ENCODE peak calls at places on chromosomes 4 and X, in five cellular contexts. One of them, this sample, is unnamed.

GRCh38 chr4:1232661-1233621 is 16.0 kb downstream of the CTBP1 start:
- DNase-seq in GM23338: peak
- DNase-seq in tibial artery: no peak
- DNase-seq in PC-3: no peak
- DNase-seq in CD4-positive, alpha-beta memory T cell: no peak
- DNase-seq in this sample: no peak

GRCh38 chr4:57612279-57612678 is 502.1 kb upstream of the IGFBP7 start:
- DNase-seq in tibial artery: no peak
- DNase-seq in PC-3: peak
- DNase-seq in GM23338: no peak
- DNase-seq in CD4-positive, alpha-beta memory T cell: no peak
- DNase-seq in this sample: no peak

GRCh38 chr4:41575207-41575606 is 37.2 kb downstream of the LIMCH1 start:
- DNase-seq in PC-3: peak
- DNase-seq in GM23338: no peak
- DNase-seq in tibial artery: no peak
- DNase-seq in CD4-positive, alpha-beta memory T cell: no peak
- DNase-seq in this sample: no peak

GRCh38 chr4:107058828-107059227 is 22.7 kb upstream of the DKK2 start:
- DNase-seq in tibial artery: no peak
- DNase-seq in GM23338: no peak
- DNase-seq in CD4-positive, alpha-beta memory T cell: no peak
- DNase-seq in PC-3: no peak
- DNase-seq in this sample: no peak

GRCh38 chrX:155179343-155179997 is 36.8 kb upstream of the VBP1 start:
- DNase-seq in CD4-positive, alpha-beta memory T cell: no peak
- DNase-seq in tibial artery: no peak
- DNase-seq in PC-3: peak
- DNase-seq in GM23338: no peak
- DNase-seq in this sample: peak

GRCh38 chr4:149057594-149057993 is 615.4 kb upstream of the NR3C2 start:
- DNase-seq in tibial artery: no peak
- DNase-seq in CD4-positive, alpha-beta memory T cell: no peak
- DNase-seq in PC-3: no peak
- DNase-seq in GM23338: no peak
- DNase-seq in this sample: no peak

GRCh38 chr4:56655627-56656345 is 25.3 kb downstream of the HOPX start:
- DNase-seq in tibial artery: no peak
- DNase-seq in GM23338: peak
- DNase-seq in CD4-positive, alpha-beta memory T cell: peak
- DNase-seq in PC-3: no peak
- DNase-seq in this sample: no peak

GRCh38 chr4:26397086-26397485 is 76.3 kb downstream of the RBPJ start:
- DNase-seq in CD4-positive, alpha-beta memory T cell: no peak
- DNase-seq in PC-3: no peak
- DNase-seq in GM23338: no peak
- DNase-seq in tibial artery: no peak
- DNase-seq in this sample: no peak

GRCh38 chr4:72312032-72312650 is 256.9 kb downstream of the ADAMTS3 start:
- DNase-seq in PC-3: peak
- DNase-seq in tibial artery: peak
- DNase-seq in CD4-positive, alpha-beta memory T cell: no peak
- DNase-seq in GM23338: peak
- DNase-seq in this sample: no peak

GRCh38 chr4:84669201-84669600 is 86.3 kb downstream of the CDS1 start:
- DNase-seq in GM23338: no peak
- DNase-seq in CD4-positive, alpha-beta memory T cell: no peak
- DNase-seq in PC-3: no peak
- DNase-seq in tibial artery: no peak
- DNase-seq in this sample: no peak

GRCh38 chr4:118746251-118746919 is 61.2 kb downstream of the METTL14 start:
- DNase-seq in PC-3: no peak
- DNase-seq in CD4-positive, alpha-beta memory T cell: no peak
- DNase-seq in tibial artery: no peak
- DNase-seq in GM23338: no peak
- DNase-seq in this sample: no peak

GRCh38 chrX:23667239-23668177 is at the start of gene PRDX4:
- DNase-seq in PC-3: peak
- DNase-seq in CD4-positive, alpha-beta memory T cell: peak
- DNase-seq in GM23338: peak
- DNase-seq in tibial artery: peak
- DNase-seq in this sample: peak

GRCh38 chrX:32644476-32644875 is 566.9 kb downstream of the DMD start:
- DNase-seq in CD4-positive, alpha-beta memory T cell: no peak
- DNase-seq in GM23338: peak
- DNase-seq in tibial artery: no peak
- DNase-seq in PC-3: no peak
- DNase-seq in this sample: no peak

DNA sequence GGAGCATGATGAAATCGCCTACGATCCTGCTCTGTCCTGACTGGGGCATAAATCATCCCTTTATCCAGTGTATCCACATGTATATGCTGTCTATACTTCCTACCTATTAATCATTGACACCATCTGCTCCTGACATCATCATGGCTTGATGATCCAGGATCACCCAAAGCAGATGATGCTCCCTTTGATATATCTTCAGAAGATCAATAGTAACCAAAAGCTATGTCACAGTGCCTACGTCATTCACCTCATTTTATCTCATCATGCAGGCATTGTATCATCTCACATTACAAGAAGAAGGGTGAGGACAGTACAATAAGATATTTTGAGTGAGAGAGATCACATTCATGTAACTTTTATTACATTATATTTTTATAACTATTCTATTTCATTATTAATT is 137.4 kb downstream of the COMMD8 start:
- DNase-seq in CD4-positive, alpha-beta memory T cell: no peak
- DNase-seq in tibial artery: no peak
- DNase-seq in GM23338: no peak
- DNase-seq in PC-3: no peak
- DNase-seq in this sample: no peak
- H3K4me3 ChIP-seq in CD4-positive, alpha-beta memory T cell: no peak
- H3K4me3 ChIP-seq in tibial artery: no peak
- H3K4me3 ChIP-seq in GM23338: no peak
- H3K4me3 ChIP-seq in PC-3: no peak
- H3K4me3 ChIP-seq in this sample: no peak

DNA sequence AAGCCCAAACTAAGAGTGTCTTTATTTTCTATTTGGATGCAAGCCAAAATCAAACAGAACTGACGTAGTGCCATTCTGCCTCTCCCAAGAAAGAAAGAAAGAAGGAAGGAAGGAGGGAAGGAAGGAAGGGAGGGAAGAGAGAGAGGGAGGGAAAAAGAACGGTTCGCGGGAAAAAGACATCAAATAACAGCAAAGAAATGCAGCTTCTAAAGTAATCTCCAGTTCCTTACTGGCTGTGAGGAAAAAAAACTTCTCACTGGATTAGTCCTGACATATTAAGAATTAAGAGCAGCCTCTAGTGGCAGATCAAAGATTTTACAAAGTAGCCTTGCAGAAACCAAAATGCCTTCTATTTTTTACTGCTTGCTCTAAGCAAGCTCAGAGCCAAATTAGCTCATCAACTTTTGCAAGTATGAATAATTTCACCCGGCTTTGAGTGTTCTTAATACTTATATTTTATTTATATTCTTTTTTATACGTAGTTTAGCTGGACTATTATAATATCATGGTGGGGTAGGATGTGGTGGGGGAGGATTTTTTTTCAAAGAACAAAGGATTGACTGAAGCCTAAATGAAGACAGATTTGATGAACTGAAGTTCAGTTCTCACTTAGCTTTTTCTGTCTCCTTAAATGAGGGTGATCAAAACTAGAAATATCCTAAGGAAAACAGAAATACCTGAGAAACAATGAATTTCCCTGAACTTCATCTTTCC is 36.6 kb downstream of the PITX2 start:
- DNase-seq in PC-3: peak
- DNase-seq in CD4-positive, alpha-beta memory T cell: no peak
- DNase-seq in GM23338: peak
- DNase-seq in tibial artery: no peak
- DNase-seq in this sample: no peak
- H3K4me3 ChIP-seq in PC-3: peak
- H3K4me3 ChIP-seq in CD4-positive, alpha-beta memory T cell: no peak
- H3K4me3 ChIP-seq in GM23338: no peak
- H3K4me3 ChIP-seq in tibial artery: no peak
- H3K4me3 ChIP-seq in this sample: no peak

GRCh38 chr4:139214039-139214534 is 37.1 kb upstream of the ELF2 start:
- DNase-seq in PC-3: no peak
- DNase-seq in GM23338: peak
- DNase-seq in CD4-positive, alpha-beta memory T cell: no peak
- DNase-seq in tibial artery: peak
- DNase-seq in this sample: no peak
- H3K4me3 ChIP-seq in PC-3: no peak
- H3K4me3 ChIP-seq in GM23338: no peak
- H3K4me3 ChIP-seq in CD4-positive, alpha-beta memory T cell: no peak
- H3K4me3 ChIP-seq in tibial artery: no peak
- H3K4me3 ChIP-seq in this sample: no peak

DNA sequence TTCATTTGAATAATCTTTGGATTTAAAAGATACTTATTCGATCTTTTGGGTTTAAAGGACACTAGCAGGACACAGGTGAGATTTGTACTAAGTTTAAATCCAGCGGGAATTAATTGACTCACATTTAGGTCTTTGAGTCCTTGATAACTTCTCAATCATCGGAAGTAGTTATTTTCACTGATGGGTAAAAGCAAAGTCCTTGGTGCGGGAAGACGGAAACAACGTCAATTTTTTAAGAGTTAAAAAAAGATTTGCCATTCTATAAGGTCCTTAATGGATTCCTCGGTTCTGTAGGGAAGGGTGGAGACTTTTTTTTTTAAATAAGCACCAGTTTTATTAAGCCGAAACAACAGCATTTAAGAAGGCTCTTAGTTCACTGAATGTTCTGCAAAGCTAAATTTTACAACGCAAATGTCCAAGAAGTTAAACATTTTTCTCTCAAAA is 2.9 kb downstream of the TMSB4X start:
- DNase-seq in tibial artery: no peak
- DNase-seq in GM23338: no peak
- DNase-seq in PC-3: no peak
- DNase-seq in CD4-positive, alpha-beta memory T cell: no peak
- DNase-seq in this sample: no peak
- H3K4me3 ChIP-seq in tibial artery: peak
- H3K4me3 ChIP-seq in GM23338: peak
- H3K4me3 ChIP-seq in PC-3: peak
- H3K4me3 ChIP-seq in CD4-positive, alpha-beta memory T cell: peak
- H3K4me3 ChIP-seq in this sample: peak

GRCh38 chr4:94457692-94458106 is 6.0 kb downstream of the PDLIM5 start:
- DNase-seq in CD4-positive, alpha-beta memory T cell: no peak
- DNase-seq in tibial artery: no peak
- DNase-seq in GM23338: peak
- DNase-seq in PC-3: no peak
- DNase-seq in this sample: no peak

GRCh38 chr4:94452476-94453300 is 946 bp downstream of the PDLIM5 start:
- DNase-seq in PC-3: peak
- DNase-seq in GM23338: peak
- DNase-seq in CD4-positive, alpha-beta memory T cell: no peak
- DNase-seq in tibial artery: peak
- DNase-seq in this sample: no peak

GRCh38 chr4:94454405-94454804 is 2.7 kb downstream of the PDLIM5 start:
- DNase-seq in GM23338: no peak
- DNase-seq in tibial artery: no peak
- DNase-seq in PC-3: peak
- DNase-seq in CD4-positive, alpha-beta memory T cell: no peak
- DNase-seq in this sample: no peak

GRCh38 chr4:94453534-94453963 is 1.8 kb downstream of the PDLIM5 start:
- DNase-seq in tibial artery: no peak
- DNase-seq in GM23338: no peak
- DNase-seq in PC-3: peak
- DNase-seq in CD4-positive, alpha-beta memory T cell: no peak
- DNase-seq in this sample: no peak

DNA sequence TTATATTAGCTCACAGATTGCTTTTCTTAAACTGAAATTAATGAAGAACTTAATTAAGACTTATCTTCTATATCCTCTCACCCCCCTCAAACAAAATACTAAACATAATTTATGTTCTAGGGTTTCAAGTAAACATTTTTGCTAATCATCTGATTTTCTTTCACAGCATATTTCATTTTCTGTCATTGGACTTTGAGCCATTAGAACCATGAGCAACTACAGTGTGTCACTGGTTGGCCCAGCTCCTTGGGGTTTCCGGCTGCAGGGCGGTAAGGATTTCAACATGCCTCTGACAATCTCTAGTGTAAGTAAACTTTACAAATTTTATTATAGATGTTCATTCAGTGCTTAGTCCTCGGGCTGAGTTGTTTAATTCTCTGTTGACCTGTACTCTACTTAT is 3.3 kb downstream of the PDLIM5 start:
- DNase-seq in CD4-positive, alpha-beta memory T cell: no peak
- DNase-seq in GM23338: no peak
- DNase-seq in tibial artery: peak
- DNase-seq in PC-3: peak
- DNase-seq in this sample: no peak
- H3K4me3 ChIP-seq in CD4-positive, alpha-beta memory T cell: no peak
- H3K4me3 ChIP-seq in GM23338: no peak
- H3K4me3 ChIP-seq in tibial artery: peak
- H3K4me3 ChIP-seq in PC-3: peak
- H3K4me3 ChIP-seq in this sample: no peak

GRCh38 chr4:113467581-113467980 is 294.0 kb downstream of the CAMK2D start:
- DNase-seq in PC-3: peak
- DNase-seq in CD4-positive, alpha-beta memory T cell: no peak
- DNase-seq in tibial artery: peak
- DNase-seq in GM23338: no peak
- DNase-seq in this sample: no peak

GRCh38 chr4:113471141-113471860 is 290.2 kb downstream of the CAMK2D start:
- DNase-seq in tibial artery: no peak
- DNase-seq in PC-3: no peak
- DNase-seq in CD4-positive, alpha-beta memory T cell: no peak
- DNase-seq in GM23338: no peak
- DNase-seq in this sample: no peak

GRCh38 chr4:113469023-113469390 is 292.5 kb downstream of the CAMK2D start:
- DNase-seq in CD4-positive, alpha-beta memory T cell: no peak
- DNase-seq in tibial artery: no peak
- DNase-seq in GM23338: no peak
- DNase-seq in PC-3: no peak
- DNase-seq in this sample: no peak

GRCh38 chr4:113469926-113470325 is 291.6 kb downstream of the CAMK2D start:
- DNase-seq in GM23338: no peak
- DNase-seq in tibial artery: no peak
- DNase-seq in CD4-positive, alpha-beta memory T cell: no peak
- DNase-seq in PC-3: no peak
- DNase-seq in this sample: no peak

DNA sequence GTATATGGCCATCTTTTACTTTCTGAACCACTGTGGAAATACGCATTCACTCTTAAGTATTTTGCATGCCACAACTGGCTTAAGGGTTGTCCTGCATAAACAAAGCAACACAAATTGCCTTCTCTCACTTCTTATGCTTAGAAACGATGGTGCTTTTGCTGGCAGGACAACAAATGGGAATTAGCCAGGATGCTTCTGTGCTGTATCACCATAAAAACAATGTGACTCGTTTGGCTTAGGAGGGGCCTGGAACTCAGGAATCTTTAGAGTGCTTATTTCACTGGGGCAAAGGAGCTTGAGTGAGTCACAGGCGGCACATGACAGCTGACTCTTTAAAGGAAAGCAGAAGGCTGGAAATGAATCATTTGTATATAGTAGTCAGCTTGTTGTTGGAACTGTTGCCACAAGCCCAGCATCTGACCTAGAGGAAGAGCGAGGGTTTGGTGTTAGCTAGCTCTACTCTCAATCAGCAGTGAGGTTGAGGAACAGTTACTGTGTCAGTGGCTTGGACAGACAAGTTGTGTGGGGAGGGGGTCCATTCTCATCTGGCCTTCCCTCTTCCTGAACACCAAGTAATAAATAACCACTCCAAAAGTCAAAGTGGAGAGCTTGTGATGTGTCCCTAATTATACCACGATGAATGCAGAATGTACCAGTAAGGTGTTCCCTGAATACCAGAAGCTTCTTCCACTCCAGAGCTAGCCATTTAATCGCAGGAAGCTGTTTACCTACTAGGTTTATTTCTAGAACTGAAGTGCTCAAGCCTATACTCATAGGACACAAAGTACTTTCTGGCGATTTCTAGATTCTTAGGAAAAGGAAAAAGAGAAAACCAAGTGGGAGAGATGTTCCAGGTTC is 293.1 kb downstream of the CAMK2D start:
- DNase-seq in GM23338: peak
- DNase-seq in PC-3: peak
- DNase-seq in CD4-positive, alpha-beta memory T cell: no peak
- DNase-seq in tibial artery: peak
- DNase-seq in this sample: no peak
- H3K4me3 ChIP-seq in GM23338: no peak
- H3K4me3 ChIP-seq in PC-3: peak
- H3K4me3 ChIP-seq in CD4-positive, alpha-beta memory T cell: no peak
- H3K4me3 ChIP-seq in tibial artery: peak
- H3K4me3 ChIP-seq in this sample: no peak

This sample was measured in CD4-positive, CD25-positive, alpha-beta regulatory T cell.